ENCODE peak calls at places on chromosomes 3 and 15, in seven cellular contexts. One of them, this sample, is unnamed.
A peak's percentile ranks its signal among the peaks of the same experiment; 100 is the strongest.

GRCh38 chr3:69161587-69162196 is 39.3 kb upstream of the LMOD3 start:
- DNase-seq in mesenchymal stem cell: peak; percentile 57
- DNase-seq in IMR-90: peak; percentile 53
- DNase-seq in neuronal stem cell: peak; percentile 40
- DNase-seq in H1: no peak
- DNase-seq in mesendoderm: peak; percentile 39
- DNase-seq in trophoblast cell: peak; percentile 18
- DNase-seq in this sample: no peak

GRCh38 chr3:105905328-105905727 is 36.5 kb upstream of the CBLB start:
- DNase-seq in mesenchymal stem cell: no peak
- DNase-seq in IMR-90: no peak
- DNase-seq in neuronal stem cell: no peak
- DNase-seq in H1: no peak
- DNase-seq in mesendoderm: no peak
- DNase-seq in trophoblast cell: no peak
- DNase-seq in this sample: no peak

GRCh38 chr3:196872316-196872715 is 4.6 kb downstream of the SENP5 start:
- DNase-seq in mesenchymal stem cell: peak; percentile 67
- DNase-seq in IMR-90: peak; percentile 72
- DNase-seq in neuronal stem cell: no peak
- DNase-seq in H1: no peak
- DNase-seq in mesendoderm: no peak
- DNase-seq in trophoblast cell: no peak
- DNase-seq in this sample: no peak

GRCh38 chr3:182533394-182533793 is 259.9 kb upstream of the ATP11B start:
- DNase-seq in mesenchymal stem cell: no peak
- DNase-seq in IMR-90: no peak
- DNase-seq in neuronal stem cell: no peak
- DNase-seq in H1: no peak
- DNase-seq in mesendoderm: no peak
- DNase-seq in trophoblast cell: no peak
- DNase-seq in this sample: no peak

GRCh38 chr15:58864602-58865419 is 68.7 kb downstream of the SLTM start:
- DNase-seq in mesenchymal stem cell: no peak
- DNase-seq in IMR-90: no peak
- DNase-seq in neuronal stem cell: no peak
- DNase-seq in H1: peak; percentile 27
- DNase-seq in mesendoderm: peak; percentile 65
- DNase-seq in trophoblast cell: no peak
- DNase-seq in this sample: peak; percentile 76

GRCh38 chr3:53680026-53680425 is 166.2 kb downstream of the CHDH start:
- DNase-seq in mesenchymal stem cell: peak; percentile 2
- DNase-seq in IMR-90: peak; percentile 2
- DNase-seq in neuronal stem cell: no peak
- DNase-seq in H1: no peak
- DNase-seq in mesendoderm: peak; percentile 74
- DNase-seq in trophoblast cell: no peak
- DNase-seq in this sample: no peak

GRCh38 chr3:33650495-33650894 is 67.6 kb downstream of the CLASP2 start:
- DNase-seq in mesenchymal stem cell: no peak
- DNase-seq in IMR-90: no peak
- DNase-seq in neuronal stem cell: no peak
- DNase-seq in H1: no peak
- DNase-seq in mesendoderm: no peak
- DNase-seq in trophoblast cell: no peak
- DNase-seq in this sample: no peak

GRCh38 chr15:40793216-40793989 is 13.5 kb upstream of the ZFYVE19 start:
- DNase-seq in mesenchymal stem cell: peak; percentile 89
- DNase-seq in IMR-90: peak; percentile 98
- DNase-seq in neuronal stem cell: no peak
- DNase-seq in H1: no peak
- DNase-seq in mesendoderm: no peak
- DNase-seq in trophoblast cell: peak; percentile 8
- DNase-seq in this sample: no peak

GRCh38 chr15:67396109-67396508 is 124.8 kb upstream of the C15orf61 start:
- DNase-seq in mesenchymal stem cell: no peak
- DNase-seq in IMR-90: no peak
- DNase-seq in neuronal stem cell: no peak
- DNase-seq in H1: no peak
- DNase-seq in mesendoderm: no peak
- DNase-seq in trophoblast cell: no peak
- DNase-seq in this sample: no peak

GRCh38 chr3:19903649-19904048 is 30.4 kb downstream of the EFHB start:
- DNase-seq in mesenchymal stem cell: no peak
- DNase-seq in IMR-90: no peak
- DNase-seq in neuronal stem cell: no peak
- DNase-seq in H1: no peak
- DNase-seq in mesendoderm: no peak
- DNase-seq in trophoblast cell: no peak
- DNase-seq in this sample: no peak

GRCh38 chr15:63013052-63013808 is 29.3 kb upstream of the TPM1 start:
- DNase-seq in mesenchymal stem cell: peak; percentile 67
- DNase-seq in IMR-90: peak; percentile 83
- DNase-seq in neuronal stem cell: no peak
- DNase-seq in H1: no peak
- DNase-seq in mesendoderm: peak; percentile 25
- DNase-seq in trophoblast cell: no peak
- DNase-seq in this sample: no peak

GRCh38 chr15:78950343-78950742 is 5.5 kb upstream of the CTSH start:
- DNase-seq in mesenchymal stem cell: no peak
- DNase-seq in IMR-90: no peak
- DNase-seq in neuronal stem cell: no peak
- DNase-seq in H1: no peak
- DNase-seq in mesendoderm: no peak
- DNase-seq in trophoblast cell: no peak
- DNase-seq in this sample: no peak

GRCh38 chr3:182697345-182697919 is 95.9 kb upstream of the ATP11B start:
- DNase-seq in mesenchymal stem cell: no peak
- DNase-seq in IMR-90: no peak
- DNase-seq in neuronal stem cell: no peak
- DNase-seq in H1: no peak
- DNase-seq in mesendoderm: no peak
- DNase-seq in trophoblast cell: no peak
- DNase-seq in this sample: no peak

GRCh38 chr3:24493951-24494615 is 567 bp downstream of the THRB start:
- DNase-seq in mesenchymal stem cell: peak; percentile 86
- DNase-seq in IMR-90: no peak
- DNase-seq in neuronal stem cell: peak; percentile 18
- DNase-seq in H1: no peak
- DNase-seq in mesendoderm: peak; percentile 60
- DNase-seq in trophoblast cell: peak; percentile 65
- DNase-seq in this sample: peak; percentile 57

GRCh38 chr3:106699093-106699492 is 678.1 kb upstream of the CCDC54 start:
- DNase-seq in mesenchymal stem cell: no peak
- DNase-seq in IMR-90: no peak
- DNase-seq in neuronal stem cell: peak; percentile 8
- DNase-seq in H1: no peak
- DNase-seq in mesendoderm: peak; percentile 51
- DNase-seq in trophoblast cell: no peak
- DNase-seq in this sample: no peak

GRCh38 chr3:67683522-67683921 is 29.1 kb upstream of the SUCLG2 start:
- DNase-seq in mesenchymal stem cell: no peak
- DNase-seq in IMR-90: no peak
- DNase-seq in neuronal stem cell: no peak
- DNase-seq in H1: no peak
- DNase-seq in mesendoderm: no peak
- DNase-seq in trophoblast cell: no peak
- DNase-seq in this sample: no peak

GRCh38 chr3:33331414-33331813 is 54.2 kb downstream of the FBXL2 start:
- DNase-seq in mesenchymal stem cell: no peak
- DNase-seq in IMR-90: peak; percentile 46
- DNase-seq in neuronal stem cell: no peak
- DNase-seq in H1: no peak
- DNase-seq in mesendoderm: no peak
- DNase-seq in trophoblast cell: no peak
- DNase-seq in this sample: no peak

GRCh38 chr3:126982522-126983175 is at the start of gene PLXNA1:
- DNase-seq in mesenchymal stem cell: peak; percentile 87
- DNase-seq in IMR-90: peak; percentile 66
- DNase-seq in neuronal stem cell: peak; percentile 81
- DNase-seq in H1: peak; percentile 15
- DNase-seq in mesendoderm: peak; percentile 85
- DNase-seq in trophoblast cell: peak; percentile 75
- DNase-seq in this sample: peak; percentile 86

GRCh38 chr3:127822166-127822835 is at the start of gene MGLL:
- DNase-seq in mesenchymal stem cell: peak; percentile 76
- DNase-seq in IMR-90: peak; percentile 50
- DNase-seq in neuronal stem cell: peak; percentile 23
- DNase-seq in H1: no peak
- DNase-seq in mesendoderm: peak; percentile 34
- DNase-seq in trophoblast cell: peak; percentile 69
- DNase-seq in this sample: no peak

GRCh38 chr3:121624147-121624852 is 31.1 kb downstream of the FBXO40 start:
- DNase-seq in mesenchymal stem cell: no peak
- DNase-seq in IMR-90: no peak
- DNase-seq in neuronal stem cell: no peak
- DNase-seq in H1: no peak
- DNase-seq in mesendoderm: no peak
- DNase-seq in trophoblast cell: no peak
- DNase-seq in this sample: no peak
- H2AK5ac ChIP-seq in mesenchymal stem cell: no peak overlapping the region
- H2AK5ac ChIP-seq in IMR-90: no peak overlapping the region
- H2AK5ac ChIP-seq in neuronal stem cell: no peak overlapping the region
- H2AK5ac ChIP-seq in H1: no peak overlapping the region
- H2AK5ac ChIP-seq in mesendoderm: no peak overlapping the region
- H2AK5ac ChIP-seq in trophoblast cell: no peak overlapping the region
- H2AK5ac ChIP-seq in this sample: no peak overlapping the region

DNA sequence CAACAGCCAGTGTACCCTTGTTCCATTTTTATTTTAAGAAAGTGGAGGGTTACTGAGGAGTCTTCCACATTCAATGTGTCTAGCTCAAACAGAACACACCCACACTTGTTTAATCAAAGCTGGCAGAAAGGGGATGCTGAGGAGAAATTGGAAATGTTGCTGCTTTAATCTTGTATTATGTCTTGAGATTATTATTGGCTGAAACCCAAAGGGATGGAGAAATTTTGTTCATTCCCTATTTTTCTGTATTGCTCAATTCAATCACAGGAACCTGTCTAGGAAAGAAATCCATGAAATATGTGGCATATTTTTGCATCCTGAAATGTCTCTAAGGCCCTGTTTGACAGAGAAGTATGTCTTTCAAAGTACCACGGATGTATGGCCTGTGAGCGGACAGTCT is 238.0 kb downstream of the MYRIP start:
- DNase-seq in mesenchymal stem cell: no peak
- DNase-seq in IMR-90: no peak
- DNase-seq in neuronal stem cell: no peak
- DNase-seq in H1: no peak
- DNase-seq in mesendoderm: no peak
- DNase-seq in trophoblast cell: no peak
- DNase-seq in this sample: no peak
- H4K8ac ChIP-seq in mesenchymal stem cell: no peak overlapping the region
- H4K8ac ChIP-seq in IMR-90: no peak overlapping the region
- H4K8ac ChIP-seq in neuronal stem cell: no peak overlapping the region
- H4K8ac ChIP-seq in H1: no peak overlapping the region
- H4K8ac ChIP-seq in mesendoderm: no peak overlapping the region
- H4K8ac ChIP-seq in trophoblast cell: no peak overlapping the region
- H4K8ac ChIP-seq in this sample: no peak overlapping the region

GRCh38 chr3:62238431-62238830 is 134.9 kb downstream of the FEZF2 start:
- DNase-seq in mesenchymal stem cell: no peak
- DNase-seq in IMR-90: no peak
- DNase-seq in neuronal stem cell: no peak
- DNase-seq in H1: no peak
- DNase-seq in mesendoderm: no peak
- DNase-seq in trophoblast cell: no peak
- DNase-seq in this sample: no peak

GRCh38 chr3:62238003-62238402 is 135.3 kb downstream of the FEZF2 start:
- DNase-seq in mesenchymal stem cell: no peak
- DNase-seq in IMR-90: no peak
- DNase-seq in neuronal stem cell: no peak
- DNase-seq in H1: no peak
- DNase-seq in mesendoderm: no peak
- DNase-seq in trophoblast cell: no peak
- DNase-seq in this sample: no peak

GRCh38 chr3:62233065-62233464 is 140.3 kb downstream of the FEZF2 start:
- DNase-seq in mesenchymal stem cell: no peak
- DNase-seq in IMR-90: no peak
- DNase-seq in neuronal stem cell: no peak
- DNase-seq in H1: no peak
- DNase-seq in mesendoderm: peak; percentile 65
- DNase-seq in trophoblast cell: no peak
- DNase-seq in this sample: peak; percentile 52

GRCh38 chr3:62241279-62241678 is 132.1 kb downstream of the FEZF2 start:
- DNase-seq in mesenchymal stem cell: no peak
- DNase-seq in IMR-90: no peak
- DNase-seq in neuronal stem cell: no peak
- DNase-seq in H1: no peak
- DNase-seq in mesendoderm: no peak
- DNase-seq in trophoblast cell: no peak
- DNase-seq in this sample: no peak

DNA sequence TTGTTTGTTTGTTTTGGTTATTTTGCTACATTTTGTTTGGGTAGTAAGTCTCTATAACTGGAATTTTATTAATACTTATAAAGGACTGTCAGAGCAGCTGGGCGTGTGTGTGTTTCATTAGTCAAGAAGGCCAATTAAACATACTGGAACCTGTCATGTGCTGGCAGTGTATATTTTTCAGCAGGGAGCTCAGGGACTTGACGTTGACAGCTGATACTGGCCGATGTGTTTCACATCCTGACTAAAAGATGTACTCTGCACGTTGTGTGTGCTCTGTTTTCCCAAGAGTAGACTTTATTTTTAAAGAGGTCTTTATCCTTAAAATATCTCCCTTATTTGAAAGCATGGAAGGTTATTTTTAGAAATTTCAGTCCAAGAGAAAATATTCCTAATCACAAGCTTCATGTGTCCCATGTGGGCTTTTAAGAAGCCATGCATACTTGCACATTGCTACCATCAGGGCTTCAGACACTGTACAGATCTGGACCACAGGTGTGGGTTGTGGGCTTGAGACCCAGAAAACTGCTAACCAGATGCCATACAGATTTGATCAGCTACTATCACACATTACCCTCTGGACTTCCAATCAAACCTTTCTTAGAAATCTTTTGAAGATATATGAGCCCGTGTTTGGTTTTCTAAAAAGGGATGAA is 135.9 kb downstream of the FEZF2 start:
- DNase-seq in mesenchymal stem cell: no peak
- DNase-seq in IMR-90: no peak
- DNase-seq in neuronal stem cell: no peak
- DNase-seq in H1: no peak
- DNase-seq in mesendoderm: no peak
- DNase-seq in trophoblast cell: no peak
- DNase-seq in this sample: no peak
- H3K18ac ChIP-seq in mesenchymal stem cell: no peak overlapping the region
- H3K18ac ChIP-seq in IMR-90: no peak overlapping the region
- H3K18ac ChIP-seq in neuronal stem cell: no peak overlapping the region
- H3K18ac ChIP-seq in H1: no peak overlapping the region
- H3K18ac ChIP-seq in mesendoderm: no peak overlapping the region
- H3K18ac ChIP-seq in trophoblast cell: no peak overlapping the region
- H3K18ac ChIP-seq in this sample: no peak overlapping the region

DNA sequence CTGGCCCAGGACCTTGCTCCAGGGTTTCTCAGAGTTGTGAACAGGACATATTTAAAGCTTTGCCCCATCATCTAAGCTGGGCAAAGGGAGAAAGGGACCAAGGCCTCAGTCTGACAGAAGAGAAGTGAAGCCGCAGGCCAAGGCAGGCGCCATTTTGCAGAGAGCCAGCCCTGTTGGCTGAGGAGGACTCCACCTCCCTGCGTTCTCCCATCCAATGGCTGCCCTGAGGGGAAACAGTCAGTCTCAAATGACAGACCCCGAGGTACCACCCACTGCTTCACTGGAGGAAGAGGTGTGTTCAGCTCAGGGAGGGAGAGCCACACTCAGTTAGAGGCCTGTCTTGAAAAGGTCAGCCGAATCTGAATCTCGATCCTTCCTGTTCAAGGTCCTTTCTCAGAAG is 86.1 kb downstream of the ADAMTS17 start:
- DNase-seq in mesenchymal stem cell: no peak
- DNase-seq in IMR-90: no peak
- DNase-seq in neuronal stem cell: no peak
- DNase-seq in H1: no peak
- DNase-seq in mesendoderm: peak; percentile 11
- DNase-seq in trophoblast cell: no peak
- DNase-seq in this sample: no peak
- H2AK5ac ChIP-seq in mesenchymal stem cell: no peak overlapping the region
- H2AK5ac ChIP-seq in IMR-90: no peak overlapping the region
- H2AK5ac ChIP-seq in neuronal stem cell: no peak overlapping the region
- H2AK5ac ChIP-seq in H1: no peak overlapping the region
- H2AK5ac ChIP-seq in mesendoderm: no peak overlapping the region
- H2AK5ac ChIP-seq in trophoblast cell: no peak overlapping the region
- H2AK5ac ChIP-seq in this sample: no peak overlapping the region

This sample was measured in H9.